ENCODE peak calls at places on chromosome 2, in four cellular contexts. G, Z, M and O are unnamed samples.

GRCh38 chr2:11169333-11169732 is 14.1 kb downstream of the SLC66A3 start:
- DNase-seq in G (no peak), Z (no peak), M (peak), O (no peak)

GRCh38 chr2:56390644-56391043 is 206.9 kb downstream of the CCDC85A start:
- DNase-seq in G (no peak), Z (no peak), M (no peak), O (no peak)

GRCh38 chr2:46195819-46196218 is 101.4 kb upstream of the EPAS1 start:
- DNase-seq in G (no peak), Z (no peak), M (no peak), O (no peak)

GRCh38 chr2:106801256-106801655 is 84.7 kb downstream of the ST6GAL2 start:
- DNase-seq in G (no peak), Z (no peak), M (no peak), O (no peak)

GRCh38 chr2:34423301-34423700 is 824.2 kb upstream of the FAM98A start:
- DNase-seq in G (no peak), Z (peak), M (no peak), O (no peak)

GRCh38 chr2:96772903-96773675 is 12.4 kb downstream of the CNNM4 start:
- DNase-seq in G (no peak), Z (no peak), M (no peak), O (no peak)

GRCh38 chr2:198127627-198128026 is 323.2 kb downstream of the PLCL1 start:
- DNase-seq in G (peak), Z (peak), M (peak), O (peak)

GRCh38 chr2:234981197-234982095 is 29.6 kb downstream of the SH3BP4 start:
- DNase-seq in G (peak), Z (peak), M (peak), O (peak)

GRCh38 chr2:182767578-182767977 is 51.5 kb downstream of the DNAJC10 start:
- DNase-seq in G (no peak), Z (peak), M (peak), O (no peak)

GRCh38 chr2:177165731-177166711 is 46.6 kb upstream of the HNRNPA3 start:
- DNase-seq in G (no peak), Z (peak), M (peak), O (no peak)

GRCh38 chr2:121471571-121472464 is 58.9 kb upstream of the RNU4ATAC start:
- DNase-seq in G (peak), Z (peak), M (peak), O (no peak)

GRCh38 chr2:205361272-205361671 is 321.0 kb upstream of the NRP2 start:
- DNase-seq in G (no peak), Z (peak), M (no peak), O (no peak)

GRCh38 chr2:64212801-64213321 is 68.6 kb upstream of the PELI1 start:
- DNase-seq in G (no peak), Z (peak), M (peak), O (peak)

GRCh38 chr2:70954886-70955285 is 19.2 kb downstream of the ATP6V1B1 start:
- DNase-seq in G (no peak), Z (no peak), M (no peak), O (no peak)

GRCh38 chr2:120391905-120392665 is 46.1 kb downstream of the INHBB start:
- DNase-seq in G (no peak), Z (no peak), M (no peak), O (no peak)

GRCh38 chr2:111662039-111662740 is 221.8 kb downstream of the ANAPC1 start:
- DNase-seq in G (no peak), Z (peak), M (peak), O (no peak)

GRCh38 chr2:100780203-100781008 is 39.5 kb upstream of the NPAS2 start:
- DNase-seq in G (no peak), Z (no peak), M (peak), O (peak)

GRCh38 chr2:17892726-17893534 is 14.5 kb downstream of the KCNS3 start:
- DNase-seq in G (no peak), Z (no peak), M (no peak), O (no peak)

GRCh38 chr2:148880636-148881035 is 5.6 kb downstream of the KIF5C start:
- DNase-seq in G (no peak), Z (no peak), M (no peak), O (no peak)

GRCh38 chr2:115609978-115610377 is 1167.5 kb downstream of the DPP10 start:
- DNase-seq in G (no peak), Z (no peak), M (no peak), O (peak)

GRCh38 chr2:65413610-65414009 is 18.8 kb downstream of the SPRED2 start:
- DNase-seq in G (no peak), Z (no peak), M (no peak), O (no peak)

GRCh38 chr2:178190938-178191910 is 3.1 kb upstream of the OSBPL6 start:
- DNase-seq in G (no peak), Z (peak), M (no peak), O (no peak)

GRCh38 chr2:126224766-126225165 is 431.2 kb upstream of the GYPC start:
- DNase-seq in G (no peak), Z (no peak), M (no peak), O (no peak)

GRCh38 chr2:126222316-126222715 is 433.6 kb upstream of the GYPC start:
- DNase-seq in G (no peak), Z (no peak), M (no peak), O (no peak)

GRCh38 chr2:126221506-126221905 is 434.5 kb upstream of the GYPC start:
- DNase-seq in G (no peak), Z (no peak), M (no peak), O (no peak)

DNA sequence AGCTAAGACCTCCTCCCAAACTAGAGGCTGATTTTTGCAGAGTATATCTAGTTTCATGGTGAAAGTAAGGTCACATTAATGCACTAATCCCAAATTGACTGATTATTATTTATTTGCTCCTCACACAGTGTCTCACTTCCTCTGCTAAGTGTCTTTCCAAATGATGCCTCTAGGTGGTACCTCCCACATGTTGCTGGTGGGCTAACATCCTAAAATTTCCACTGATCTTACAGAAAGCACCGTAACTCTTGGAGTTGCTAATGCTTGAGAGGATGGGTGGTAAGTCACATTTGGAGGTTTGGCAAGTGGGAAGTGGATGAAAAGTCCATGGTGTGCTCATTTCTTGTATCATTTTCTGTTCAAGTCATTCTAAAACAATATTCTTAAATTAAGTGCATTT is 428.7 kb upstream of the GYPC start:
- DNase-seq in G (no peak), Z (no peak), M (no peak), O (no peak)
- TF ChIP-seq CTCF in G (peak), Z (no peak), M (peak), O (peak)

GRCh38 chr2:144509001-144509545 is 10.8 kb downstream of the ZEB2 start:
- DNase-seq in G (no peak), Z (no peak), M (no peak), O (no peak)
- H3K4me3 ChIP-seq in G (no peak), Z (no peak), M (no peak), O (no peak)

DNA sequence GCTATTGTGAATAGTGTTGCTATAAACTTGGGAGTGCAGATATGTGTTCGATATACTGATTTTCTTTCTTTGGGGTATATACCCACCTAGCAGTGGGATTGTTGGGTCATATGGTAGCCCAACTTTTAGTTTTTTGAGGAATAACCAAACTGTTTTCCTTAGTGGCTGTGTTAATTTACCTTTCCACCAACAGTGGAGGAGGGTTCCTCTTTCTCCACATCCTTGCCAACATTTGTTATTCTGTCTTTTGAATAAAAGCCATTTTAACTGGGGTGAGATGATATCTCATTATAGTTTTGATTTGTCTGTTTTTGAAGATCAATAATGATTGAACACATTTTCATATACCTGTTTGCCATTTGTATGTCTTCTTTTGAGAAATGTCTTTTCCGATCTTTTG is 282.0 kb upstream of the SESTD1 start:
- DNase-seq in G (no peak), Z (no peak), M (no peak), O (no peak)
- TF ChIP-seq CTCF in G (no peak), Z (no peak), M (no peak), O (no peak)

GRCh38 chr2:215423234-215423633 is 12.6 kb downstream of the FN1 start:
- DNase-seq in G (no peak), Z (peak), M (peak), O (no peak)
- H3K4me3 ChIP-seq in G (no peak), Z (no peak), M (peak), O (no peak)

GRCh38 chr2:217386041-217386440 is 526.2 kb upstream of the TNP1 start:
- DNase-seq in G (no peak), Z (no peak), M (no peak), O (no peak)
- TF ChIP-seq CTCF in G (no peak), Z (no peak), M (no peak), O (no peak)

GRCh38 chr2:54708584-54709340 is 14.7 kb upstream of the EML6 start:
- DNase-seq in G (no peak), Z (no peak), M (no peak), O (no peak)
- H3K4me3 ChIP-seq in G (peak), Z (peak), M (peak), O (peak)

GRCh38 chr2:31296641-31297287 is 62.8 kb downstream of the EHD3 start:
- DNase-seq in G (no peak), Z (no peak), M (no peak), O (no peak)
- TF ChIP-seq CTCF in G (no peak), Z (no peak), M (no peak), O (no peak)

DNA sequence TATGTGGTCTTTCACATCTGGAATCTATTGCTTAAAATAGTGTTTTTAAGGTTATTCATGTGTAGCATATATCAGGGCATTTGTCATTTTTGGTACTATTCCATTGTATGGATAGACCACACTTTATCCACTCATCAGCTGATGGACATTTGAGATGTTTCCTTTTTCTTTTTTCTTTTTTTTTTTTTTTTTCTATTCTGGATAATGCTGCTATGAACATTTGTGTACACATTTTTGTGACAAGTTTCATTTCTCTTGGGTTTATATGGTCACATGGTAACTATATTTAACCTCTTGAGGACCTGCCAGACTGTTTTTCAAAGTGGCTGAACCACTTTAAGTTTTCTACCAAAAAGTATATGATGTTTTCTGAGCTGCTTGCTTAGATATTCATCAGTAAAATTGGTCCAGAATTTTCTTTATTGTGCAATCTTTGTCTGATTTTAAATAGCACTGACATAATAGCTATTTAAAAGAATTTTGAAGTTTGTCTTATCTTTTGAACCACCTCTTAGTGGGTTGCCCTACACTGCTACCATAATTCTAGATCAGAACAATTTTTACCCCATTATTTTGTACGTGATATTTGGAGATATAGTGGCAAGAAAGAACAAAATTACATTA is 219.4 kb upstream of the SIX3 start:
- DNase-seq in G (no peak), Z (peak), M (no peak), O (no peak)
- H3K4me3 ChIP-seq in G (no peak), Z (no peak), M (no peak), O (no peak)

GRCh38 chr2:10087360-10087759 is 7.1 kb upstream of the CYS1 start:
- DNase-seq in G (no peak), Z (no peak), M (no peak), O (no peak)
- TF ChIP-seq CTCF in G (no peak), Z (no peak), M (no peak), O (no peak)